ENCODE peak calls at places on chromosomes 5 and 9, in eight cellular contexts. X, D, A, E, Z, L, B and Q are unnamed samples.

GRCh38 chr5:81171769-81172168 is 61.4 kb upstream of the CKMT2 start:
- DNase-seq in X (no peak), D (no peak), A (no peak), E (no peak), Z (no peak), L (no peak), B (no peak), Q (no peak)

GRCh38 chr5:16539169-16539666 is 73.6 kb upstream of the ZNF622 start:
- DNase-seq in X (no peak), D (no peak), A (peak; percentile 56), E (no peak), Z (peak; percentile 81), L (peak; percentile 73), B (peak; percentile 96), Q (no peak)

GRCh38 chr5:65163698-65164097 is 318.0 kb downstream of the ADAMTS6 start:
- DNase-seq in X (no peak), D (no peak), A (no peak), E (no peak), Z (no peak), L (no peak), B (no peak), Q (no peak)

GRCh38 chr9:103361906-103362305 is 366.8 kb downstream of the CYLC2 start:
- DNase-seq in X (no peak), D (no peak), A (no peak), E (no peak), Z (no peak), L (no peak), B (no peak), Q (no peak)

GRCh38 chr9:34515959-34516358 is 6.8 kb downstream of the ENHO start:
- DNase-seq in X (no peak), D (no peak), A (no peak), E (no peak), Z (no peak), L (no peak), B (no peak), Q (no peak)

GRCh38 chr5:65327582-65327981 is 154.1 kb downstream of the ADAMTS6 start:
- DNase-seq in X (no peak), D (no peak), A (peak; percentile 85), E (no peak), Z (no peak), L (no peak), B (no peak), Q (no peak)

GRCh38 chr5:139745121-139745799 is 50.3 kb upstream of the PSD2 start:
- DNase-seq in X (no peak), D (no peak), A (peak; percentile 54), E (no peak), Z (peak; percentile 34), L (peak; percentile 60), B (peak; percentile 92), Q (no peak)

GRCh38 chr5:102796014-102796413 is 40.9 kb downstream of the PAM start:
- DNase-seq in X (no peak), D (no peak), A (no peak), E (no peak), Z (no peak), L (no peak), B (no peak), Q (no peak)

GRCh38 chr5:115435776-115436712 is 108.5 kb downstream of the FEM1C start:
- DNase-seq in X (no peak), D (no peak), A (no peak), E (no peak), Z (no peak), L (no peak), B (no peak), Q (no peak)

GRCh38 chr5:150272531-150272930 is 17.0 kb downstream of the CAMK2A start:
- DNase-seq in X (peak; percentile 80), D (no peak), A (peak; percentile 60), E (peak; percentile 41), Z (peak; percentile 31), L (no peak), B (no peak), Q (no peak)

GRCh38 chr9:88536951-88537742 is 2.2 kb downstream of the NXNL2 start:
- DNase-seq in X (no peak), D (no peak), A (no peak), E (no peak), Z (no peak), L (peak; percentile 27), B (no peak), Q (no peak)

GRCh38 chr5:6311568-6312501 is 66.5 kb downstream of the MED10 start:
- DNase-seq in X (no peak), D (no peak), A (no peak), E (no peak), Z (no peak), L (peak; percentile 17), B (no peak), Q (no peak)

GRCh38 chr9:14383296-14383695 is 69.4 kb upstream of the NFIB start:
- DNase-seq in X (no peak), D (no peak), A (peak; percentile 63), E (no peak), Z (no peak), L (no peak), B (no peak), Q (no peak)

GRCh38 chr5:16312786-16313185 is 133.2 kb upstream of the MARCHF11 start:
- DNase-seq in X (no peak), D (no peak), A (no peak), E (no peak), Z (no peak), L (no peak), B (no peak), Q (no peak)

GRCh38 chr5:33641722-33642505 is 201.1 kb downstream of the TARS1 start:
- DNase-seq in X (no peak), D (no peak), A (peak; percentile 69), E (no peak), Z (no peak), L (no peak), B (no peak), Q (no peak)

GRCh38 chr9:116647515-116647809 is 39.6 kb upstream of the TRIM32 start:
- DNase-seq in X (no peak), D (no peak), A (no peak), E (no peak), Z (peak; percentile 15), L (peak; percentile 35), B (peak; percentile 91), Q (no peak)

GRCh38 chr5:80714570-80715298 is 60.0 kb upstream of the DHFR start:
- DNase-seq in X (no peak), D (no peak), A (no peak), E (no peak), Z (no peak), L (no peak), B (no peak), Q (no peak)

GRCh38 chr5:173237821-173238220 is 2.8 kb upstream of the NKX2-5 start:
- DNase-seq in X (peak; percentile 51), D (no peak), A (no peak), E (no peak), Z (no peak), L (no peak), B (no peak), Q (no peak)

GRCh38 chr9:104740596-104740995 is 6.9 kb upstream of the NIPSNAP3A start:
- DNase-seq in X (no peak), D (no peak), A (peak; percentile 66), E (no peak), Z (no peak), L (no peak), B (no peak), Q (no peak)

GRCh38 chr9:99326112-99326916 is 104.2 kb downstream of the SEC61B start:
- DNase-seq in X (peak; percentile 51), D (no peak), A (no peak), E (no peak), Z (no peak), L (no peak), B (no peak), Q (no peak)

GRCh38 chr9:82410306-82410705 is 421.7 kb downstream of the SPATA31D1 start:
- DNase-seq in X (no peak), D (no peak), A (no peak), E (no peak), Z (no peak), L (no peak), B (no peak), Q (no peak)

GRCh38 chr5:142769793-142770649 is at the start of gene ARHGAP26:
- DNase-seq in X (peak; percentile 99), D (peak; percentile 99), A (peak; percentile 95), E (peak; percentile 96), Z (peak; percentile 98), L (peak; percentile 97), B (peak; percentile 99), Q (peak; percentile 95)
- TF ChIP-seq CTCF in X (peak; percentile 14), D (peak; percentile 41), A (peak; percentile 8), E (no peak), Z (peak; percentile 40), L (peak; percentile 61), B (no peak), Q (no peak)

DNA sequence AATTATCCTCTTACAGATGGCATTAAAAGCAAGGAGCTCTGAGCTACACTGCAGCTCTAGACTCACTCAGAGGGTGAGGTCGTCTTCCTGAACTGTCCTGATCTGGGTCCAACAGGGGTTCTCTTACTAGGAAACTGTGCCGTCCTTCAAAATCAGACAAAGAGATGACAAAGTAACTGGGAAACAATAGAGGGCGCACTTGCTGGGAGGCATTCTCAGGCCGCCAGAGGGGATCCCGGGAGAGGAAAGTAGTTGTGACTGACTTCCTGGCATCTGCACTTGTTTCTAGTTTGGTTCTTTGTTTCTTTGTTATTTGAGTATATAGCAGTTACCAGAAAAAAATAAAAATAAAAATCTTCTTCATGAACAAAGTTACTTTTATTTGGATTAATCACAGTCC is 142.9 kb upstream of the MSX2 start:
- DNase-seq in X (peak; percentile 80), D (no peak), A (no peak), E (peak; percentile 58), Z (no peak), L (no peak), B (no peak), Q (no peak)
- TF ChIP-seq CTCF in X (peak; percentile 81), D (peak; percentile 47), A (peak; percentile 34), E (peak; percentile 47), Z (peak; percentile 14), L (peak; percentile 49), B (no peak), Q (peak; percentile 15)

GRCh38 chr5:110496276-110496675 is 230.2 kb downstream of the TMEM232 start:
- DNase-seq in X (no peak), D (no peak), A (no peak), E (no peak), Z (no peak), L (no peak), B (no peak), Q (no peak)
- TF ChIP-seq CTCF in X (no peak), D (no peak), A (no peak), E (no peak), Z (no peak), L (no peak), B (no peak), Q (no peak)

GRCh38 chr5:41465493-41466171 is 44.8 kb downstream of the PLCXD3 start:
- DNase-seq in X (no peak), D (no peak), A (peak; percentile 17), E (no peak), Z (no peak), L (no peak), B (no peak), Q (no peak)
- TF ChIP-seq CTCF in X (no peak), D (no peak), A (no peak), E (no peak), Z (no peak), L (no peak), B (no peak), Q (no peak)

GRCh38 chr9:74379718-74380117 is 117.4 kb upstream of the RORB start:
- DNase-seq in X (peak; percentile 70), D (no peak), A (no peak), E (peak; percentile 47), Z (peak; percentile 48), L (no peak), B (no peak), Q (no peak)
- TF ChIP-seq CTCF in X (peak; percentile 67), D (peak; percentile 22), A (no peak), E (no peak), Z (peak; percentile 39), L (no peak), B (no peak), Q (no peak)

GRCh38 chr9:120929392-120929791 is 2.8 kb upstream of the TRAF1 start:
- DNase-seq in X (no peak), D (no peak), A (no peak), E (no peak), Z (no peak), L (no peak), B (no peak), Q (no peak)
- TF ChIP-seq CTCF in X (no peak), D (no peak), A (no peak), E (no peak), Z (no peak), L (no peak), B (no peak), Q (no peak)